ENCODE peak calls at places on chromosome 22, in four cellular contexts. M is right lobe of liver; J is CD8-positive, alpha-beta T cell; Z is ascending aorta. X is an unnamed sample.

GRCh38 chr22:46551996-46552395 is 14.6 kb upstream of the CELSR1 start:
- DNase-seq in Z (no peak), M (peak), J (no peak), X (no peak)

GRCh38 chr22:46087336-46087690 is 63.0 kb upstream of the PPARA start:
- DNase-seq in Z (no peak), J (no peak), M (no peak), X (no peak)

GRCh38 chr22:31081963-31082605 is 966 bp downstream of the SMTN start:
- DNase-seq in M (no peak), J (no peak), Z (peak), X (no peak)

GRCh38 chr22:30233582-30233981 is 13.0 kb downstream of the LIF start:
- DNase-seq in M (no peak), J (no peak), Z (no peak), X (no peak)

GRCh38 chr22:33492210-33492651 is 428.0 kb downstream of the LARGE1 start:
- DNase-seq in M (no peak), J (no peak), Z (no peak), X (peak)

GRCh38 chr22:30116362-30117117 is 36.3 kb downstream of the HORMAD2 start:
- DNase-seq in M (no peak), J (no peak), Z (no peak), X (no peak)

GRCh38 chr22:47901911-47902310 is 1139.5 kb downstream of the TBC1D22A start:
- DNase-seq in J (no peak), M (no peak), Z (no peak), X (no peak)

GRCh38 chr22:47884775-47885174 is 1122.3 kb downstream of the TBC1D22A start:
- DNase-seq in Z (no peak), J (no peak), M (no peak), X (no peak)

GRCh38 chr22:30204015-30204741 is 42.4 kb downstream of the LIF start:
- DNase-seq in M (peak), Z (no peak), J (no peak), X (peak)

GRCh38 chr22:38312261-38312800 is 4.9 kb downstream of the CSNK1E start:
- DNase-seq in J (no peak), M (no peak), Z (no peak), X (no peak)

GRCh38 chr22:36904260-36904659 is 9.2 kb upstream of the CSF2RB start:
- DNase-seq in J (no peak), M (no peak), Z (no peak), X (no peak)
- TF ChIP-seq CTCF in J (no peak), M (no peak), Z (no peak), X (no peak)

GRCh38 chr22:50530857-50531545 is 1.2 kb upstream of the TYMP start:
- DNase-seq in J (peak), M (peak), Z (peak), X (peak)
- H3K4me3 ChIP-seq in J (peak), M (peak), Z (peak), X (peak)

GRCh38 chr22:26890870-26891269 is 233.5 kb downstream of the MIAT start:
- DNase-seq in Z (no peak), J (no peak), M (no peak), X (peak)
- TF ChIP-seq CTCF in Z (no peak), J (no peak), M (peak), X (no peak)

DNA sequence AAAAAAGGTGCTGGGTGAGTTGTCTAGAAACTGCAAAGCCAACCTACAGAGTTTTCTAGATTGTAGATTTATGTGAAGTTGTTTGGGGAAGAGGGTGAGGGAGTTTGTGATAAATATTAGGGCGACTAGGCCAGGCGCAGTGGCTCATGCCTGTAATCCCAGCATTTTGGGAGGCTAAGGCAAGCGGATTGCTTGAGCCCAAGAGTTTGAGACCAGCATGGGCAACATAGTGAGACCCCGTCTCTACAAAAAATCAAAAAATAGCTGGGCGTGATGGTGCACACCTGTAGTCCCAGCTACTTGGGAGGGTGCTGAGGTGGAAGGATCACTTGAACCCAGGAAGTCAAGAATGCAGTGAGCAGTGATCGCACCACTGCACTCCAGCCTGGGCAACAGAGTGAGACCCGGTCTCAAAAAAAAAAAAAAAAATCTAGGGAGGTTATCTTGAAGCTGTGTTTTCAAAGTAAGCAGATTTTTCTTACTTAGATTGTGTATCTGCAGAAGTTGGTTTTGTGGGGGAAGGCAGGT is 844 bp downstream of the APOL6 start:
- DNase-seq in M (no peak), Z (peak), J (no peak), X (no peak)
- H3K4me3 ChIP-seq in M (peak), Z (peak), J (peak), X (peak)

DNA sequence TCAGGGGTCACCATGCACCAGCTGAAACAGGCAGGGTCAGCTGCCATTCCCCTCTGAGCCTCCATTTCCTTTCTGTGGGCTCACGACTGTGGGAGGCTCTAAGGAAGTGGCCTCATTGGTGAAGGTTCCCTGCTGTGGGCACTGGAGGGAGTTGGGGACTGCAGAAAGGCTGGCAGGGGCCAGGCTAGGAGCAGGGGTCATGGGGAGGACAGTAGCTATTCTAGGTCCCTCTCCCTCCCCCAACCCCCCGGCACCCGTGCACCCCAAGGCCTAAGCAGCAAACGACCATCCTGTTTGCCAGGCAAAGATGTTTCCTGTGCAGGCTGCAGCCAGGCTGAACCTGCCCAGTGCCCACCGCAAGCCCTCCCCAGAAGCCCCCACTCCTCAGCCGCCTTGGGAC is 189.5 kb downstream of the MN1 start:
- DNase-seq in J (no peak), Z (no peak), M (no peak), X (no peak)
- TF ChIP-seq CTCF in J (no peak), Z (no peak), M (no peak), X (no peak)

DNA sequence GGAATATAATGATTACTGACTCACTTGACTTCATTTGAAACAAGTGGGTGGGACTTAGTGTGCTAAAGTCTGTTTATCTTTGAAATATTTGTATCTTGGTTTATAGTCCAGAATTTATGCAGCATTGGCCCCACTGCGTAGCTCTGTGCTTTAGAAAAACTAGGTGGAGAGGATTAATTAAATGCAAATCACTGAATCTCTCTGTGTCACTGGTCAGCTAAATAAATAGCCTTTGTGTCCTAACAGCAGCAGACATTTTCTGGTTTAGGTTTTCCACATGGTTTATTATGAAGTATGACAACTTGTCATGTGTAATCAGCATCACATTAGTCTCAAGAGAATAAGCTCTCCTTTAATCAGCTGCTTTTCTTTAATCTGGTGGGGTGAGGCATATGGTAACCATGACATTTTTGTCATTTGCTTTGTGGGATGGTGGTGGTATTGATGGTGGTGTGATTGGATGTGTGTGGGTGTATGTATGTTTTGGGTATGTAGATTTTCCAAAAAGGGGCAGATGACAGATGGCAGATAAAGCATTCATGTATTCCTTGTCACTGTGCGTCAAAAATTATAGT is 33.9 kb downstream of the BCL2L13 start:
- DNase-seq in Z (no peak), M (no peak), J (no peak), X (no peak)
- H3K4me3 ChIP-seq in Z (no peak), M (no peak), J (no peak), X (no peak)

GRCh38 chr22:50274311-50274710 is 4.1 kb upstream of the MAPK11 start:
- DNase-seq in Z (no peak), M (peak), J (no peak), X (peak)
- TF ChIP-seq CTCF in Z (no peak), M (no peak), J (peak), X (peak)